ENCODE peak calls at places on chromosomes 6 and 20, in seven cellular contexts. Q is esophagus squamous epithelium, R is pancreas, U is A549, G is lung, C is bronchial epithelial cell, P is heart right ventricle. J is an unnamed sample.

GRCh38 chr20:37961016-37961415 is 58.1 kb downstream of the VSTM2L start:
- DNase-seq in P (no peak), G (no peak), U (no peak), Q (no peak), R (no peak), C (no peak), J (no peak)

GRCh38 chr6:116206231-116206903 is 47.5 kb downstream of the TSPYL4 start:
- DNase-seq in P (no peak), U (no peak), G (no peak), Q (no peak), C (peak), R (no peak), J (no peak)

GRCh38 chr6:134123666-134124208 is 71.3 kb upstream of the SLC2A12 start:
- DNase-seq in G (no peak), P (no peak), C (peak), R (no peak), U (peak), Q (no peak), J (peak)

GRCh38 chr6:139378882-139379341 is 4.5 kb upstream of the CITED2 start:
- DNase-seq in P (no peak), C (peak), G (no peak), U (peak), Q (no peak), R (no peak), J (no peak)

GRCh38 chr6:7697820-7698623 is 27.9 kb upstream of the BMP6 start:
- DNase-seq in G (peak), C (peak), Q (no peak), P (peak), U (peak), R (peak), J (no peak)

GRCh38 chr20:38277691-38278090 is 17.2 kb upstream of the KIAA1755 start:
- DNase-seq in G (no peak), C (no peak), Q (no peak), R (no peak), P (no peak), U (no peak), J (no peak)

GRCh38 chr6:105795913-105796517 is 290.1 kb upstream of the PRDM1 start:
- DNase-seq in U (peak), C (peak), G (no peak), P (no peak), R (no peak), Q (no peak), J (no peak)

GRCh38 chr6:3962897-3963296 is 113.7 kb downstream of the FAM50B start:
- DNase-seq in Q (no peak), R (no peak), G (no peak), P (no peak), U (no peak), C (no peak), J (no peak)

GRCh38 chr6:37265031-37265430 is 7.1 kb upstream of the TMEM217 start:
- DNase-seq in P (no peak), R (no peak), G (no peak), C (no peak), U (no peak), Q (no peak), J (no peak)

GRCh38 chr20:56463428-56463827 is 5.0 kb upstream of the RTF2 start:
- DNase-seq in R (no peak), P (no peak), G (no peak), U (no peak), C (no peak), Q (no peak), J (no peak)

GRCh38 chr6:80143312-80143960 is 37.0 kb downstream of the BCKDHB start:
- DNase-seq in R (peak), P (peak), C (peak), G (peak), Q (no peak), U (no peak), J (peak)

GRCh38 chr20:63690898-63691710 is 5.3 kb upstream of the TNFRSF6B start:
- DNase-seq in U (no peak), C (no peak), P (peak), R (no peak), G (no peak), Q (no peak), J (no peak)

GRCh38 chr6:26020983-26021349 is 58.4 kb downstream of the TRIM38 start:
- DNase-seq in Q (no peak), P (peak), G (peak), C (peak), R (peak), U (no peak), J (peak)

GRCh38 chr6:149190228-149190831 is 127.2 kb upstream of the TAB2 start:
- DNase-seq in R (peak), P (no peak), Q (no peak), G (peak), U (no peak), C (peak), J (peak)

GRCh38 chr20:33169176-33169794 is 1.3 kb downstream of the BPIFA2 start:
- DNase-seq in Q (no peak), C (no peak), U (no peak), P (no peak), R (no peak), G (no peak), J (no peak)

GRCh38 chr6:54238407-54238806 is 69.8 kb upstream of the TINAG start:
- DNase-seq in R (no peak), U (no peak), C (no peak), G (no peak), Q (no peak), P (peak), J (peak)

GRCh38 chr6:163228041-163228440 is 186.5 kb upstream of the QKI start:
- DNase-seq in G (no peak), U (no peak), Q (no peak), C (no peak), P (no peak), R (no peak), J (no peak)

GRCh38 chr6:34152806-34153565 is 7.1 kb upstream of the GRM4 start:
- DNase-seq in C (no peak), U (no peak), G (no peak), Q (no peak), P (no peak), R (no peak), J (no peak)

GRCh38 chr20:23255106-23255505 is 95.5 kb upstream of the NXT1 start:
- DNase-seq in U (no peak), Q (no peak), P (no peak), C (no peak), R (no peak), G (no peak), J (no peak)

GRCh38 chr6:36467625-36468024 is 24.8 kb downstream of the KCTD20 start:
- DNase-seq in R (no peak), U (no peak), Q (no peak), G (no peak), C (no peak), P (no peak), J (no peak)

GRCh38 chr6:40307712-40308111 is 279.5 kb downstream of the LRFN2 start:
- DNase-seq in G (no peak), Q (no peak), P (no peak), C (peak), R (no peak), U (no peak), J (no peak)

GRCh38 chr20:43985121-43985520 is 70.5 kb downstream of the TOX2 start:
- DNase-seq in R (no peak), G (no peak), C (no peak), P (no peak), Q (no peak), U (no peak), J (no peak)

GRCh38 chr6:142446576-142446975 is 144.8 kb downstream of the ADGRG6 start:
- DNase-seq in C (no peak), P (no peak), R (no peak), G (no peak), U (no peak), Q (no peak), J (no peak)

GRCh38 chr20:13318871-13319521 is 97.9 kb downstream of the ISM1 start:
- DNase-seq in R (no peak), G (no peak), U (no peak), P (no peak), C (no peak), Q (no peak), J (no peak)

GRCh38 chr20:25310268-25310920 is 62.5 kb downstream of the PYGB start:
- DNase-seq in Q (peak), R (no peak), C (peak), U (peak), G (peak), P (no peak), J (no peak)

GRCh38 chr6:139597781-139598368 is 223.4 kb upstream of the CITED2 start:
- DNase-seq in P (peak), R (peak), U (peak), C (peak), G (peak), Q (no peak), J (peak)

GRCh38 chr6:54935739-54936138 is 89.2 kb downstream of the FAM83B start:
- DNase-seq in C (peak), U (peak), G (no peak), R (no peak), P (no peak), Q (no peak), J (no peak)

GRCh38 chr20:44599715-44600114 is 17.3 kb downstream of the PKIG start:
- DNase-seq in G (no peak), C (no peak), P (no peak), Q (no peak), R (no peak), U (no peak), J (no peak)

GRCh38 chr20:31549513-31549880 is 35.3 kb downstream of the HM13 start:
- DNase-seq in R (no peak), Q (no peak), U (no peak), G (no peak), C (peak), P (no peak), J (no peak)

GRCh38 chr6:138250513-138251247 is 32.4 kb upstream of the PBOV1 start:
- DNase-seq in G (peak), R (peak), U (no peak), C (peak), P (peak), Q (no peak), J (peak)

GRCh38 chr6:159007510-159007909 is 7.5 kb upstream of the RSPH3 start:
- DNase-seq in R (no peak), G (no peak), Q (no peak), C (no peak), U (no peak), P (no peak), J (no peak)

GRCh38 chr6:38808039-38808438 is 92.9 kb downstream of the DNAH8 start:
- DNase-seq in R (no peak), P (no peak), G (no peak), U (no peak), C (no peak), Q (no peak), J (no peak)

GRCh38 chr20:33474097-33474846 is 15.6 kb upstream of the CBFA2T2 start:
- DNase-seq in R (no peak), G (no peak), C (no peak), Q (no peak), U (no peak), P (no peak), J (no peak)

GRCh38 chr6:169266746-169267629 is 13.3 kb upstream of the THBS2 start:
- DNase-seq in R (no peak), G (no peak), Q (no peak), U (no peak), P (no peak), C (peak), J (no peak)

GRCh38 chr6:169266261-169266660 is 12.6 kb upstream of the THBS2 start:
- DNase-seq in Q (no peak), P (no peak), C (no peak), G (no peak), R (no peak), U (no peak), J (no peak)

GRCh38 chr6:169263374-169263773 is 9.7 kb upstream of the THBS2 start:
- DNase-seq in U (no peak), R (no peak), Q (no peak), C (no peak), G (no peak), P (no peak), J (no peak)

GRCh38 chr6:169265486-169266131 is 12.0 kb upstream of the THBS2 start:
- DNase-seq in G (no peak), U (no peak), P (no peak), Q (no peak), R (no peak), C (no peak), J (no peak)

GRCh38 chr6:169263836-169264608 is 10.4 kb upstream of the THBS2 start:
- DNase-seq in R (peak), Q (no peak), C (peak), G (no peak), U (no peak), P (peak), J (peak)
- H3K4me3 ChIP-seq in R (no peak), Q (no peak), C (no peak), G (no peak), U (no peak), P (no peak), J (no peak)

DNA sequence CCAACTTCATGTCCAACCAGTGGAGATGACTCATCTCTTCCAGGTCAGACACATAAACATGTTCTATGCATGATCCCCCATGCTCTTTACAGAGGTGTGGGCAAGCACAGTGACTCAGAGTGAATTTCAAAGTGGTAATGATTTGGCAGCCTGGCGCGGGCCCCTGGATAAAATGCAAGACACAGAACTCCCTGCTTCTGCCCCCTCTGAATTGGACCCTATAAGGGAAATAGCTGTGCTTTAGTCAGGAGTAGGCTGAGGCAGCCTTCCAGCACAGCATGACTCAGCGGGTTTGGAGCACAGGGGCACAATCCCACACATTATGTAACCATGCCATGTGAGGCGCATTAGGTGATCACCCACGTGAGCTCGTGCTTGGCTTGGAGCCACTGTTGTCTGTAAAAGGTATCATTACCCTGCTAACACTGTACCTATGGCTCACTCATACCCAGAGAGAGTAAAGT is 127.4 kb downstream of the C6orf118 start:
- DNase-seq in R (no peak), G (no peak), P (no peak), C (peak), U (no peak), Q (no peak), J (no peak)
- H3K4me3 ChIP-seq in R (no peak), G (no peak), P (no peak), C (no peak), U (no peak), Q (no peak), J (no peak)

DNA sequence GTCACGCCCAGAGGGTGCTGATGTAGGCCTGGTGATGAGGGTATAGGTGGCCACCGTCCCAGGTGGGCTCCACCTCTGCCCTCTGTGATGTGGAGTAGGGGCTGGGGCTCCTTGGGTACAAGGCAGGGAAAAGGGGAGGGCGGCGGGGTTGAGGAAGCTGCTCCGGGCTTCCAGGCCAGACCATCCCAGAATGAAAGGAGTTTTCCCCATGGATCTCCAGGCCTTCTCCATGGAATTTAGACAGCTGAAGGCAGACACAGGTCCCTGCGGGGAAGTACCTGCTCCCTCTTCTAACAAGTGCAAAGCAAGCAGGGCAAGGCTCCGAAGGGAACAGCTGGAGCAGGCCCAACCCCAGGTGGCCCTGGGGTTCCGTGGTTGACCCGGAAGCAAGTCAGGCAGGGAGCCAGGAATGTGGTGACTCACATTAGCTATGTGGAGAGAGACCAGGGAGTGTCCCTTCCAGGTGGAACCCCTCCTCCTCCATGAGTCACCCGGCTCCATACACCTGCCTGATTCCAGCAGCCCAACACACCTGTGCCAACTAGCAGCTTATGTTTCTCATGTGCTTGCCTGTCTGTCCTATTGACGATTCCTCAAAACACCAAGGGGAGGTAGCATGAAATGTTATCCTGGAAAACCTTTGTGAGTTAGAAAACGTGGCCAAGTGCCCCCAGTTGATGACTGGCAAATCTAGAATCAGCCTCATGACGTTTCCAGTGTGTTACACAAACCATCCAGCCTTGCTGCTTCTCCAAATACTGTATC is 59.7 kb upstream of the SNX9 start:
- DNase-seq in Q (peak), C (peak), U (peak), P (peak), R (peak), G (peak), J (peak)
- H3K4me3 ChIP-seq in Q (no peak), C (no peak), U (no peak), P (no peak), R (no peak), G (no peak), J (no peak)

DNA sequence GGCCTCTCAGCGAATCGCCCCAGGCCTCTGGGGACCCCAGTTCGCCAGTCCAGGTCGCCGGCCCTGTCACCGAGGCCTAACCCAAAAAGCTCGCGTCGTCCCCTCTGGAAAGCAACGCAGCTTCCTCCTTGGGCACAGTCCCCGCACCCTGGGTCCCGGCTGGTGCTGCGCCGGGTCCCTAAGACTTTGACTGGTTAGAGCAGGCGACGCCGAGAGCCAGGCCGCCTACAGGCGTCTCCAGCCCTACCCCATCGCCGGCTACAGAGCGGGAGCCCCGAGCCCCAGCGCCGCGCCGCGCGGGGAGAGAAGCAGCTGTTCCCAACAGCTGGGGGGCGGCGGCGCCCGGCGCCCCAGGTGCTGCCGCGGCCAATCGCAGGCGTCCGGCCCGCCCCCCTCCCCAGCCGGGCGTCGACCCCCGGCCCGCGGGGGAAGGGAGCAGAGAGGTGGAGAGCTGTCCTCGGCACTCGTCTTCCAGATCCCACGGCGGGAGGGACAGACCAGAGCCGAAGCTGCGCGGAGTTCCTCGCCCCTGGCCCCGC is 540 bp upstream of the RBM24 start:
- DNase-seq in C (no peak), U (no peak), P (peak), G (peak), R (peak), Q (no peak), J (no peak)
- H3K4me3 ChIP-seq in C (peak), U (peak), P (peak), G (peak), R (peak), Q (peak), J (peak)

GRCh38 chr20:543369-544152 is at the start of gene CSNK2A1:
- DNase-seq in G (peak), U (peak), P (peak), R (peak), C (peak), Q (peak), J (peak)
- H3K4me3 ChIP-seq in G (peak), U (peak), P (peak), R (peak), C (peak), Q (peak), J (peak)

GRCh38 chr20:48076247-48076646 is 291.0 kb upstream of the SULF2 start:
- DNase-seq in C (no peak), P (no peak), R (no peak), Q (no peak), G (no peak), U (no peak), J (no peak)
- H3K4me3 ChIP-seq in C (no peak), P (no peak), R (no peak), Q (no peak), G (no peak), U (no peak), J (no peak)

DNA sequence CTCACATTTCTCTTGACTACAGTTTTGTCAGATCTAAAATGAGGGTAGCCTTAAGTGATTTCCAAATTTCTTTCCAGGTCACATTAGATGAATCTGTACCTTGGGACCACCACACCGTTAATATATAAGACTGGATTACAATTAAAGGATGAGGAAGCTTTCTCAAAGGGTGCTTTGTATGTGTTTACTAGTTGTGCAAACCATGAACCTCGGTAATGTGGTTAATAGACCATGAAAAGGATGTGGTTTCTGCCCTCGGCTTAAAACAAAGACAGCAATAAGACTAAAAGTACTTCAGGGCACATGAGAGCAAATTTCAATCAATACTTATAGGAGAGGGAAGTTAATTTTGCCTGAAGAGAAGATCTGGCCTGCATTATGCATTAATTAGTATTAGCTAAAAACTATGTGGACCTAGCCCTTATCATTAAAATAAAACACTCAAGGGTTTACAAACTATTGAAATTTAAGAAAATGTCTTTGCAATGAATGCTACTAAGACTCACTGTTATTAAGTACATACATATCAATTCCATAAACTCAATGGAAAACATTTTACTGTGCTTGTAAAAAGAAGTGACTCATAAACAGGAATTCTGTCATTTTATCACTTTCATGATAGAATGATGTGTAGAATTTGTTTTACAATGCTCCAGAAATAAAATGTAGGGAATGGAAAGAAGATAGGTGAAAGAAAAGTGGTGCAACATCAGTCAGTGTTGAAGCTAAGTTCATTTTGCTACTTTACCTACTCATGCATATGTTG is 936 bp upstream of the TMX4 start:
- DNase-seq in C (no peak), U (no peak), Q (no peak), R (no peak), P (no peak), G (no peak), J (no peak)
- H3K4me3 ChIP-seq in C (no peak), U (peak), Q (no peak), R (no peak), P (peak), G (no peak), J (no peak)

GRCh38 chr20:41318271-41318649 is 729 bp upstream of the ZHX3 start:
- DNase-seq in P (no peak), R (no peak), C (peak), Q (no peak), G (no peak), U (no peak), J (no peak)
- H3K4me3 ChIP-seq in P (peak), R (peak), C (peak), Q (peak), G (no peak), U (peak), J (no peak)